ENCODE peak calls at places on chromosomes 11 and 22, in seven cellular contexts. K is non-pigmented ciliary epithelial cell; A is substantia nigra; Y is NCI-H82; R is HEK293T; J is anterior cingulate cortex; L is CD4-positive, alpha-beta T cell. E is an unnamed sample.

GRCh38 chr11:47127213-47127612 is 49.5 kb downstream of the ARFGAP2 start:
- DNase-seq in L (no peak), R (no peak), J (no peak), A (no peak), K (no peak), Y (no peak), E (no peak)

GRCh38 chr22:50622723-50623327 is 5.1 kb downstream of the ARSA start:
- DNase-seq in K (no peak), A (no peak), R (no peak), Y (no peak), J (no peak), L (no peak), E (no peak)

GRCh38 chr11:44624761-44625221 is 59.3 kb downstream of the CD82 start:
- DNase-seq in Y (no peak), A (no peak), R (no peak), L (no peak), K (no peak), J (no peak), E (no peak)

GRCh38 chr11:32870676-32871075 is 21.9 kb upstream of the QSER1 start:
- DNase-seq in K (no peak), A (no peak), L (peak), R (peak), J (no peak), Y (peak), E (no peak)

GRCh38 chr11:85052636-85053035 is 574.5 kb downstream of the DLG2 start:
- DNase-seq in A (no peak), R (no peak), Y (no peak), J (no peak), K (no peak), L (no peak), E (no peak)

GRCh38 chr11:62909107-62909894 is 11.9 kb downstream of the CHRM1 start:
- DNase-seq in L (no peak), A (peak), R (peak), K (peak), J (peak), Y (peak), E (no peak)

GRCh38 chr11:131370090-131370751 is at the start of gene NTM:
- DNase-seq in K (no peak), R (no peak), Y (peak), L (no peak), A (peak), J (peak), E (peak)

GRCh38 chr11:86473991-86474833 is 99.5 kb downstream of the CCDC81 start:
- DNase-seq in A (no peak), Y (no peak), R (no peak), J (no peak), K (no peak), L (no peak), E (no peak)

GRCh38 chr11:70711095-70711910 is 313.0 kb downstream of the CTTN start:
- DNase-seq in Y (no peak), R (no peak), A (no peak), J (no peak), L (no peak), K (no peak), E (no peak)

GRCh38 chr22:39622881-39623367 is 52.4 kb downstream of the CACNA1I start:
- DNase-seq in Y (peak), J (no peak), A (peak), L (peak), R (peak), K (no peak), E (no peak)

GRCh38 chr22:42132457-42132856 is 1.8 kb upstream of the CYP2D6 start:
- DNase-seq in A (no peak), J (no peak), L (no peak), R (no peak), K (no peak), Y (no peak), E (no peak)

GRCh38 chr22:37054078-37054440 is 2.5 kb downstream of the KCTD17 start:
- DNase-seq in A (no peak), R (no peak), K (no peak), J (no peak), L (no peak), Y (peak), E (no peak)

GRCh38 chr22:29379258-29379657 is 9.1 kb downstream of the AP1B1 start:
- DNase-seq in L (no peak), Y (no peak), K (no peak), J (no peak), R (no peak), A (no peak), E (no peak)

GRCh38 chr11:253160-253885 is 16.5 kb downstream of the PSMD13 start:
- DNase-seq in Y (no peak), A (no peak), J (no peak), K (no peak), L (no peak), R (no peak), E (no peak)

GRCh38 chr11:121372671-121373429 is 79.3 kb upstream of the SORL1 start:
- DNase-seq in K (no peak), R (no peak), J (no peak), A (no peak), Y (no peak), L (no peak), E (no peak)

GRCh38 chr11:62669420-62670161 is 1.9 kb upstream of the UQCC3 start:
- DNase-seq in A (no peak), L (no peak), K (no peak), Y (peak), R (no peak), J (no peak), E (no peak)

GRCh38 chr22:20810645-20811044 is 36.7 kb downstream of the SERPIND1 start:
- DNase-seq in A (no peak), R (no peak), L (no peak), J (no peak), K (no peak), Y (no peak), E (no peak)

GRCh38 chr11:2120359-2121100 is 18.7 kb downstream of the IGF2 start:
- DNase-seq in L (no peak), K (no peak), J (no peak), Y (no peak), R (no peak), A (no peak), E (no peak)

GRCh38 chr11:77101043-77101537 is 1.6 kb upstream of the OMP start:
- DNase-seq in J (no peak), A (no peak), R (peak), K (no peak), L (no peak), Y (peak), E (no peak)

GRCh38 chr22:37559901-37560681 is at the start of gene CDC42EP1:
- DNase-seq in Y (no peak), L (no peak), K (no peak), R (peak), J (no peak), A (peak), E (no peak)

GRCh38 chr11:445765-446588 is 4.1 kb upstream of the PTDSS2 start:
- DNase-seq in A (no peak), Y (no peak), J (no peak), R (no peak), K (no peak), L (no peak), E (no peak)

GRCh38 chr11:37505406-37505805 is 907.4 kb upstream of the RAG2 start:
- DNase-seq in K (no peak), J (no peak), A (no peak), Y (no peak), R (no peak), L (no peak), E (no peak)

GRCh38 chr22:45155050-45155840 is 8.5 kb upstream of the NUP50 start:
- DNase-seq in R (no peak), Y (no peak), K (no peak), A (no peak), J (no peak), L (no peak), E (peak)

GRCh38 chr11:112167145-112167544 is at the start of gene TEX12:
- DNase-seq in J (no peak), K (no peak), A (no peak), Y (no peak), R (no peak), L (no peak), E (no peak)

GRCh38 chr22:24516301-24516737 is 21.2 kb downstream of the UPB1 start:
- DNase-seq in J (no peak), K (peak), A (no peak), Y (no peak), R (no peak), L (no peak), E (peak)

GRCh38 chr11:13160302-13160701 is 117.3 kb upstream of the BMAL1 start:
- DNase-seq in R (no peak), A (peak), L (no peak), J (no peak), Y (no peak), K (no peak), E (no peak)

GRCh38 chr11:74019860-74020259 is 11.0 kb upstream of the UCP3 start:
- DNase-seq in J (no peak), Y (no peak), A (no peak), K (no peak), R (no peak), L (no peak), E (no peak)

GRCh38 chr11:12269104-12269441 is 108.3 kb upstream of the PARVA start:
- DNase-seq in J (no peak), R (no peak), L (no peak), A (no peak), Y (peak), K (no peak), E (no peak)

GRCh38 chr11:2290351-2290841 is 11.3 kb downstream of the C11orf21 start:
- DNase-seq in K (no peak), R (no peak), L (no peak), J (no peak), Y (no peak), A (no peak), E (no peak)

GRCh38 chr11:34997872-34998548 is 81.6 kb downstream of the PDHX start:
- DNase-seq in A (no peak), Y (no peak), J (no peak), L (no peak), R (no peak), K (no peak), E (no peak)

GRCh38 chr11:44128729-44129128 is 33.3 kb downstream of the EXT2 start:
- DNase-seq in K (no peak), R (no peak), L (no peak), Y (no peak), A (no peak), J (no peak), E (no peak)

GRCh38 chr11:108871152-108871551 is 206.3 kb downstream of the DDX10 start:
- DNase-seq in L (no peak), K (no peak), J (no peak), R (no peak), A (no peak), Y (peak), E (no peak)

GRCh38 chr11:394034-394857 is at the start of gene PKP3:
- DNase-seq in R (no peak), L (no peak), Y (no peak), K (no peak), A (no peak), J (no peak), E (no peak)

GRCh38 chr11:119108151-119108856 is 1.2 kb downstream of the C2CD2L start:
- DNase-seq in R (peak), Y (peak), L (no peak), J (no peak), A (peak), K (no peak), E (no peak)

E was measured in AG09309.